ENCODE peak calls at places on chromosomes 11 and 22, in ten cellular contexts. W is spleen, P is right lobe of liver, K is thyroid gland, H is body of pancreas, Q is IMR-90, S is adrenal gland, V is pancreas, F is colonic mucosa, T is fibroblast of lung. E is an unnamed sample.
A peak's percentile ranks its signal among the peaks of the same experiment; 100 is the strongest.

GRCh38 chr11:2150206-2150847 is 10.7 kb downstream of the INS start:
- DNase-seq in S (no peak), P (no peak), H (no peak), V (no peak), K (no peak), W (no peak), F (no peak), T (peak; percentile 78), Q (peak; percentile 59), E (peak; percentile 10)

GRCh38 chr11:114319716-114320328 is 23.6 kb downstream of the NNMT start:
- DNase-seq in T (no peak), H (no peak), K (no peak), S (no peak), P (no peak), Q (no peak), V (no peak), W (no peak), F (no peak), E (no peak)

GRCh38 chr22:27972732-27973698 is 54.0 kb upstream of the PITPNB start:
- DNase-seq in S (no peak), K (no peak), V (no peak), F (peak; percentile 45), W (no peak), Q (peak; percentile 50), P (no peak), T (no peak), H (no peak), E (no peak)

GRCh38 chr11:36265793-36266628 is 23.2 kb downstream of the COMMD9 start:
- DNase-seq in T (peak; percentile 46), Q (peak; percentile 42), V (peak; percentile 28), W (peak; percentile 85), P (peak; percentile 65), H (peak; percentile 65), K (peak; percentile 51), F (peak; percentile 52), S (peak; percentile 50), E (no peak)

GRCh38 chr11:59510917-59511589 is at the start of gene OR4D9:
- DNase-seq in P (no peak), W (no peak), F (no peak), K (no peak), V (no peak), Q (no peak), H (no peak), T (no peak), S (no peak), E (no peak)

GRCh38 chr22:49975543-49976389 is 15.2 kb downstream of the PIM3 start:
- DNase-seq in H (no peak), S (no peak), W (peak; percentile 82), T (no peak), P (no peak), Q (no peak), K (no peak), V (no peak), F (peak; percentile 47), E (no peak)

GRCh38 chr11:44698228-44698923 is 28.4 kb upstream of the TSPAN18 start:
- DNase-seq in Q (no peak), V (no peak), P (no peak), K (no peak), F (no peak), S (no peak), W (no peak), T (no peak), H (no peak), E (no peak)

GRCh38 chr22:39332441-39333064 is 13.1 kb upstream of the RPL3 start:
- DNase-seq in Q (no peak), P (no peak), K (no peak), W (no peak), H (peak; percentile 73), F (no peak), S (no peak), T (peak; percentile 19), V (peak; percentile 65), E (no peak)

GRCh38 chr11:77750757-77751156 is 69.8 kb downstream of the RSF1 start:
- DNase-seq in H (no peak), K (no peak), T (no peak), F (no peak), Q (no peak), W (no peak), S (no peak), V (no peak), P (no peak), E (no peak)

GRCh38 chr11:99198215-99198614 is 177.5 kb downstream of the CNTN5 start:
- DNase-seq in F (no peak), K (no peak), Q (no peak), V (no peak), T (no peak), P (no peak), H (no peak), W (no peak), S (no peak), E (no peak)

GRCh38 chr11:34165786-34166557 is 60.5 kb downstream of the NAT10 start:
- DNase-seq in W (no peak), Q (no peak), H (no peak), S (peak; percentile 89), F (no peak), V (no peak), K (peak; percentile 27), P (no peak), T (no peak), E (no peak)
- H3K27ac ChIP-seq in W (no peak overlapping the region), Q (no peak overlapping the region), H (no peak overlapping the region), S (no peak overlapping the region), F (no peak overlapping the region), V (no peak overlapping the region), K (no peak overlapping the region), P (no peak overlapping the region), T (no peak overlapping the region), E (no peak overlapping the region)

GRCh38 chr11:130403301-130403804 is 25.1 kb downstream of the ADAMTS8 start:
- DNase-seq in T (peak; percentile 88), Q (peak; percentile 97), P (no peak), W (no peak), H (peak; percentile 43), V (no peak), F (no peak), S (no peak), K (no peak), E (peak; percentile 90)
- H3K4me3 ChIP-seq in T (no peak overlapping the region), Q (peak overlapping the region; percentile 4), P (no peak overlapping the region), W (no peak overlapping the region), H (no peak overlapping the region), V (no peak overlapping the region), F (no peak overlapping the region), S (no peak overlapping the region), K (no peak overlapping the region), E (peak overlapping the region; percentile 46)

DNA sequence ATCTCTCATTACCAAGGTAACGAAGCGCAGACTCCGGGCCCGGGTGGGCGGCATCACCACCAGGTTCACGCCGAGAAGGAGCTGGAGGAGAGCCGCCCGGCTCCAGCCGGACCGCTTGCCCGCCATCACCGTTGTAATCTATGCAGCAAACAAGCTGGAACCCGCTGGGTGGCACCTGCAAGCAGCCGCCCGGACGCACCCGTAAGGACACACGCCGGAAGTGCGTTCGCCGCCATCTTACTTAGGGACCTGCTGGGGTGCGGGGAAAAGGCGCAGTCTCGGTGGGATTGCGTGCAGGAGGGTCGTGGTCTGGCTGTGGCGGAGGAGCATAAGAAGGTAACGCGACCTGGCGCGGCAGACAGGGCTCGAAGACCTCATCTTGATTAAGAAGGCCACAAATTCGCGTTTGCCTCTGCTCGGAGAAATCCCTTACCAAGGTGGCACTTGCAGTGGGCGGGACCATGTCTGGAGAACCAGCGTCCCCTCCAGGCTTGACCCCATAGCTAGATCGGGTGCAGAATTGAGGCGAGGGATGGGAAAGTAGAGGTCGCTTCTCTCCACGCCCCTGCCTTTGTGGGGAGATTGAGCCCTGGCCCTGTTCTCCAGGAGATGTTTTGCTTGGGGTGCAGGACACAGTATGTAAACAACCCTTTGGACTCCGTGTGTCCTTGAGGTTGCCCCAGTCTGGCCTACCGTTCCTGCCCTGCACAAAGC is at the start of gene ACP2:
- DNase-seq in Q (peak; percentile 87), F (peak; percentile 92), T (peak; percentile 91), K (peak; percentile 91), W (peak; percentile 97), P (peak; percentile 93), V (peak; percentile 81), S (peak; percentile 89), H (peak; percentile 91), E (peak; percentile 72)
- TF ChIP-seq CTCF in Q (peak; percentile 27), F (no peak), T (peak; percentile 12), K (peak; percentile 44), W (peak; percentile 4), P (peak; percentile 6), V (no peak), S (peak; percentile 37), H (no peak), E (peak; percentile 41)

DNA sequence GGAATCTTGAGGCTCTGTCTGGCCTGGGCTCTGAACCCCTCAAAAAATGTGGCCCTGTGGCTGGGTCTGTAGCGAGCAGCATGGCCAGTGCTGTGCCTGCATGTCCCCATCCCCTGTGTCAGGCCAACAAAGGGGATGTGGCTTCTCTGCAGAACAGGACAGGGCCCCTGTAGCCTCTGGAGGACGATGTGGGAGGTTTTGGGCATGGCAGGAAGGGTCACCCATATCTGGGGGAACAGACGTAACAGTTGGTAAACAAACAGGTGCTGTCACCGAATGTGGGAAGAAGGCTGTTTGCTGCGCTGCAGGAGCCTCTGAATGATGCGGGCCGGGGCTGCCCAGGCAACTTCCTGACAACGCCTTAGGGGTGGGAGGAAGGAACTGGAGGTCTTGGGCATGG is 35.0 kb downstream of the LRP5 start:
- DNase-seq in S (no peak), H (no peak), W (no peak), F (no peak), P (no peak), K (no peak), V (no peak), Q (no peak), T (no peak), E (no peak)
- H3K27ac ChIP-seq in S (no peak overlapping the region), H (peak overlapping the region; percentile 50), W (no peak overlapping the region), F (no peak overlapping the region), P (no peak overlapping the region), K (no peak overlapping the region), V (no peak overlapping the region), Q (no peak overlapping the region), T (no peak overlapping the region), E (no peak overlapping the region)

E was measured in AG04450.